ENCODE peak calls at places on chromosome 14, in eight cellular contexts. C is GM23248; R is colonic mucosa; G is caudate nucleus; A is stimulated activated CD8-positive, alpha-beta memory T cell treated with anti-CD3 and anti-CD28 coated beads, Interleukin-15, amount 100 ng/mL, for 1 hour; Q is activated CD4-positive, alpha-beta T cell treated with anti-CD3 and anti-CD28 coated beads, Interleukin-2, amount 50 U/mL, for 24 hours; D is heart right ventricle; Z is NCI-H524 treated with DMSO at 0.1 percent for 48 hours. B is an unnamed sample.

GRCh38 chr14:91282954-91283645 is 38.6 kb upstream of the GPR68 start:
- DNase-seq in D (no peak), R (no peak), C (no peak), A (no peak), Z (no peak), Q (no peak), G (no peak), B (no peak)

GRCh38 chr14:73888971-73889370 is 2.3 kb downstream of the ZNF410 start:
- DNase-seq in A (no peak), D (no peak), Z (no peak), R (no peak), Q (no peak), C (peak), G (no peak), B (no peak)

GRCh38 chr14:91163316-91163715 is 49.4 kb downstream of the DGLUCY start:
- DNase-seq in Q (no peak), Z (no peak), D (peak), A (no peak), R (no peak), C (no peak), G (no peak), B (no peak)

GRCh38 chr14:95432152-95433093 is 84.0 kb downstream of the SYNE3 start:
- DNase-seq in C (peak), Q (no peak), G (no peak), Z (peak), D (peak), A (no peak), R (peak), B (no peak)

GRCh38 chr14:69573841-69574265 is 818 bp downstream of the CCDC177 start:
- DNase-seq in Q (no peak), D (no peak), Z (peak), C (peak), A (no peak), R (no peak), G (no peak), B (no peak)

GRCh38 chr14:52076334-52076733 is 7.5 kb upstream of the NID2 start:
- DNase-seq in G (no peak), Q (no peak), Z (no peak), C (peak), R (no peak), D (peak), A (no peak), B (no peak)

GRCh38 chr14:52111583-52111982 is 42.7 kb upstream of the NID2 start:
- DNase-seq in Q (no peak), C (peak), G (no peak), Z (no peak), R (no peak), D (no peak), A (no peak), B (no peak)

GRCh38 chr14:77912754-77913556 is 113.0 kb downstream of the ADCK1 start:
- DNase-seq in A (no peak), Q (no peak), C (no peak), D (no peak), Z (no peak), G (no peak), R (no peak), B (no peak)

B was measured in CMK.